ENCODE peak calls at places on chromosomes 6 and 20, in six cellular contexts. S is ovary; L is CD4-positive, CD25-positive, alpha-beta regulatory T cell; X is heart left ventricle; A is GM23248; Y is fibroblast of lung. K is an unnamed sample.
A peak's percentile ranks its signal among the peaks of the same experiment; 100 is the strongest.

GRCh38 chr20:51091564-51092195 is 68.8 kb upstream of the KCNG1 start:
- DNase-seq in L (no peak), S (no peak), A (no peak), Y (no peak), X (no peak), K (no peak)

GRCh38 chr20:59560588-59561227 is 43.6 kb upstream of the PHACTR3 start:
- DNase-seq in Y (peak; percentile 4), S (no peak), A (peak; percentile 67), X (no peak), L (no peak), K (no peak)

GRCh38 chr6:78629154-78629721 is 238.1 kb upstream of the IRAK1BP1 start:
- DNase-seq in X (no peak), S (no peak), A (peak; percentile 71), Y (peak; percentile 25), L (no peak), K (no peak)

GRCh38 chr20:64198347-64198746 is 34.1 kb downstream of the MYT1 start:
- DNase-seq in X (no peak), A (no peak), L (no peak), S (no peak), Y (no peak), K (no peak)

GRCh38 chr6:121901432-121901831 is 466.0 kb downstream of the GJA1 start:
- DNase-seq in Y (no peak), X (no peak), A (no peak), S (no peak), L (no peak), K (no peak)

GRCh38 chr6:43923376-43924221 is 153.6 kb downstream of the VEGFA start:
- DNase-seq in Y (peak; percentile 59), L (no peak), X (no peak), A (peak; percentile 89), S (no peak), K (no peak)

GRCh38 chr6:36427781-36428345 is 14.8 kb downstream of the PXT1 start:
- DNase-seq in L (no peak), Y (peak; percentile 28), A (peak; percentile 69), S (no peak), X (no peak), K (no peak)

GRCh38 chr6:89267918-89268317 is 47.2 kb downstream of the GABRR2 start:
- DNase-seq in L (no peak), S (no peak), X (no peak), A (no peak), Y (no peak), K (no peak)

GRCh38 chr20:37359836-37360235 is 13.9 kb downstream of the SRC start:
- DNase-seq in X (no peak), L (no peak), A (no peak), S (no peak), Y (no peak), K (no peak)

GRCh38 chr6:123745877-123746276 is 57.8 kb upstream of the NKAIN2 start:
- DNase-seq in A (peak; percentile 69), X (no peak), S (no peak), Y (peak; percentile 64), L (no peak), K (no peak)

GRCh38 chr6:108559884-108560462 is 744 bp upstream of the FOXO3 start:
- DNase-seq in Y (peak; percentile 81), S (peak; percentile 84), L (peak; percentile 54), X (peak; percentile 74), A (peak; percentile 85), K (no peak)

GRCh38 chr6:133761706-133762105 is 127.2 kb upstream of the TCF21 start:
- DNase-seq in Y (peak; percentile 73), L (no peak), S (no peak), X (no peak), A (peak; percentile 77), K (no peak)

GRCh38 chr20:12053348-12053747 is 135.7 kb downstream of the BTBD3 start:
- DNase-seq in A (peak; percentile 25), Y (peak; percentile 14), X (no peak), S (no peak), L (no peak), K (no peak)

GRCh38 chr6:33813960-33814662 is 10.3 kb upstream of the MLN start:
- DNase-seq in X (no peak), S (no peak), A (no peak), L (no peak), Y (no peak), K (no peak)

GRCh38 chr20:45323731-45324130 is 15.6 kb upstream of the MATN4 start:
- DNase-seq in Y (no peak), S (no peak), L (no peak), X (no peak), A (peak; percentile 68), K (no peak)

GRCh38 chr6:134937426-134937825 is 12.5 kb downstream of the ALDH8A1 start:
- DNase-seq in S (no peak), Y (no peak), L (no peak), A (peak; percentile 17), X (no peak), K (no peak)
- H3K4me1 ChIP-seq in S (no peaks in the 10 kb centered on the region), Y (peaks cover 9% of the 10 kb centered on the region), L (peaks cover 5% of the 10 kb centered on the region), A (peaks cover 14% of the 10 kb centered on the region), X (no peaks in the 10 kb centered on the region), K (no peaks in the 10 kb centered on the region)

DNA sequence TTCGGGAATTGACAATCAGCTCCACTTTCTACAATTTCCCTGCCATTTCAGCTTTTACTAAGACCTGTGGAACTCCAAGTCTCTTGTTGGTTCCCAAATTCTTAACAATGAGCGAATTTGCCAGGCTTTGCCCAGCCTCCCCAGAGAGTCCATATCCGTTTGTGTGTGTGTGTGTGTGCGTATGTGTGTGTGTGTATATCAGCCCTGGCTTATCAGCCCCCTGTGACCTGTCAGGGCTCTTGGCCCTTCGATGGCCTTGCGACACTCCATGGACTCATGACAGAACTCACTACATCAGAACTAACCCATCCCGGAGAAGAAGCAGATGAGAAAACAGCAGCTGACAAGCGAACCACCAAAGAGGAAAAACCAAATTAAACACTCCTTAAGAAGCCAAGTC is 523.8 kb downstream of the CD83 start:
- DNase-seq in X (no peak), Y (no peak), S (no peak), A (no peak), L (no peak), K (no peak)
- H3K4me1 ChIP-seq in X (peaks cover 34% of the 10 kb centered on the region), Y (peaks cover 4% of the 10 kb centered on the region), S (peaks cover 3% of the 10 kb centered on the region), A (peaks cover 11% of the 10 kb centered on the region), L (peaks cover 5% of the 10 kb centered on the region), K (peaks cover 6% of the 10 kb centered on the region)

DNA sequence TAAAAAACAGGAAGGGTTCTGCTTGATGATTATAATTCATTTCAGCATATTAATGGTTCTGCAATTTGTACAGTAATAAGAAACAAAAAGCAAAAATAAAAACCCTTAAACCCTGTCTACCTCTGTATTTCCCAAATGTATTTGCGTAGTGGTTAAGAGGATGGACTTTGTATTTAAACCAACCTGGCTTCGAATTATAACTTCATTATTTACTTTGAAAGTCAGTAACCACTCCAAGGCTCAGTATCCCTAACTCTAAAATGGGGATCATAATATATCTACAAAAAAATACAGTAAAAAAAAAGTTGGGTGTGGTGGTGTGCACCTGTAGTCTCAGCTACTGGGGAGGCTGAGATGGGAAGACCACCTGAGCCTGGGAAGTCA is 21.4 kb downstream of the PERP start:
- DNase-seq in X (no peak), A (no peak), L (no peak), S (no peak), Y (no peak), K (no peak)
- H3K4me1 ChIP-seq in X (no peaks in the 10 kb centered on the region), A (peaks cover 16% of the 10 kb centered on the region), L (no peaks in the 10 kb centered on the region), S (no peaks in the 10 kb centered on the region), Y (peaks cover 8% of the 10 kb centered on the region), K (no peaks in the 10 kb centered on the region)

DNA sequence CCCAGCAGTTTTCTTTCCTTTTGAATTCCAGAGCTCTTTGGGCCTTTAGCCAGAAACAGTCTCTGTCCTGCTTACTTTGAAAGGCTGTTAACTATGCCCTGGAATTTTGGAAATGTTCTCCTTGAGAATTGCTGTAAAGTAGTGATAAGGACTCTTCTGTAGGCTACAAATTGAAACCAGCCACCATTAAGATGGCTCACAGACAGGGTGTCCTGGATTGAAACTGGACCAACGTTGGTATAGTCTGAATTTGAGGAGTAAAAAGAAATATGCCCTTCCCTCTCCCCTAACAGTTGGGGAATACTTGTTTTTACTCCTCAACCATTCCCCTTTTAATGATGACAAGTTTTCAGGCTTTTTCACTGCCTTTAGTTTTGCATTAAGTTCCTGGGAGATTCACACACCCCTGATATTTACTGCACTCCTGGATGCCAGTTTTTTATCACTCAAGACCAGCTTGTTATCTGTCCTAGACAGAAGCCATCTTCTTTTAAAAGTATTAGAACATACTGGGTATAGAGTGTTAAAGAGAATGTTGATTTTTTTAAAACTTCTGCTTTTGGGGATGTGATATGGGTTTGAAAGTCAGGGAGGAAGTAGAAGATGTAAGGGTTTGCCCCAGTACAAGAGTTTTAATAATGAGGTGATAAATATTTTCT is 21.9 kb downstream of the TOP1 start:
- DNase-seq in L (no peak), A (peak; percentile 59), Y (peak; percentile 49), X (no peak), S (no peak), K (no peak)
- H3K4me1 ChIP-seq in L (peaks cover 60% of the 10 kb centered on the region), A (peaks cover 70% of the 10 kb centered on the region), Y (peaks cover 28% of the 10 kb centered on the region), X (peaks cover 100% of the 10 kb centered on the region), S (peaks cover 28% of the 10 kb centered on the region), K (peaks cover 46% of the 10 kb centered on the region)

DNA sequence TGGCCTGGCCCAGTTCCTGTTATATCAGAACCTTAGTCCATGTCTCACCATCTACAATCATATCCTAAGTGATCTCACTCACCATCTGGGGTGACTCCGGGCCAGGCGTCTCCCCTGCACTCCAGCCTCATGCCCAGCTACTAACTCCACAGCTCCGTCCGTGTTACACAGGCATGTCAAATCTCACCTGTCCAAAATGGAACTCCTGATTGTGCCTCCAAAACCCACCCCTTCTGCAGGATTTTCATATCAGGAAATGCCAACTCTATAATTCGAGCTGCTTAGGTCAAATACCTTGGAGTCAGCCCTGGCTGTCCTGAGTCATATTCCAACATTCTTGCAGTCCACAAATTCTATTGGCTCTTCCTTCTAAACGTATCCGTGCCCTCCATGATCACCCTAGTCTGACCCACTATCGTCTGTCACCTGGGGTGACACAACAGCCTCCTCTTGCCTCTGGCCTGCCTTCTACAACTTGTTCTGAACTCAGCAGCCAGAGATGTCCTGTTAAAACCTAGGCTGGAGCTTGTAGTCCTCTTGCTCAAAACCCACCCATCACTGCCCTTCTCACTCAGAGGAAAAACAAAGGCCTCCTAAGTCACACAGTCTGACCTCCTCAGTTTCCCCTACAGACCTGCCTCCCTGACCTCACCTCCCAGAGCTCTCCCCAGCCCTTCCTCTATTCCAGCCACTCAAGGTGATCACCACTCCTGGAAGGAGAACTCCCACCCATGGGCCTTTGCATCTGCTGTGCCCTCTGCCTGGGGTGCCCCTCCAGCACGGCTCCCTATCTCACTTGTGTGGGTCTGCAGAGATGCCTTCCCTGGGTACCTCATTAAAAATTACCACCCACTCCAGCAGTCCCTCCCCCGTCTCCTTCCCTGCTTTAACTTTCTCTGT is 85.3 kb upstream of the SIRPA start:
- DNase-seq in S (no peak), L (no peak), X (no peak), A (peak; percentile 82), Y (no peak), K (no peak)
- H3K4me1 ChIP-seq in S (no peaks in the 10 kb centered on the region), L (no peaks in the 10 kb centered on the region), X (peaks cover 39% of the 10 kb centered on the region), A (peaks cover 53% of the 10 kb centered on the region), Y (peaks cover 45% of the 10 kb centered on the region), K (no peaks in the 10 kb centered on the region)

DNA sequence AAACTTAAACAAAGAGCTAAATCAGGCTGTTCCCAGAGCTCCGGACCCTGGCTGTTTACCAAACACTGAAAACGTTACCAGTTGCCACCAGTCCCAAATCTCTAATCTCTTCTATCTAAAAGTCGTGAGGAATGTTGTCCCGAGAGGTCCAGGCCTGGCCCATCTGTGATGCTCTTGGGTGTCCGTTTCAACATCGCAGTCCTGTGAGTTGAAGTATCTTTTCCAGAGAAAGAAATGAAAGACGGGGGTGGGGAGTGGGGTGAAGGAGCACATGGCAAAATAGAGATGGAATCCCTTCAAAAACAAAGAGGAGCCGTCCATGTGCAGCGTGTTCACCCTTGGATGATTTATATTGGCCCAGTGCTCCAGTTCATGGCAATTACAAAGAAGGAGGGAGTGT is 111.9 kb downstream of the LY86 start:
- DNase-seq in X (no peak), S (no peak), Y (no peak), L (no peak), A (no peak), K (no peak)
- H3K4me1 ChIP-seq in X (peaks cover 39% of the 10 kb centered on the region), S (peaks cover 23% of the 10 kb centered on the region), Y (peaks cover 15% of the 10 kb centered on the region), L (no peaks in the 10 kb centered on the region), A (peaks cover 27% of the 10 kb centered on the region), K (no peaks in the 10 kb centered on the region)